ENCODE peak calls at places on chromosomes 3 and 15, in five cellular contexts. E is ureter, B is GM12865, Y is NCI-H187 treated with DMSO at 0.1 percent for 48 hours, O is amniotic stem cell. F is an unnamed sample.

GRCh38 chr3:4720316-4721075 is 227.3 kb downstream of the ITPR1 start:
- DNase-seq in E (peak; percentile 77), B (peak; percentile 48), Y (no peak), O (no peak), F (peak; percentile 88)

GRCh38 chr3:43254125-43254524 is 32.2 kb upstream of the SNRK start:
- DNase-seq in Y (no peak), O (no peak), B (no peak), E (no peak), F (no peak)

GRCh38 chr3:66789584-66790237 is 208.4 kb upstream of the KBTBD8 start:
- DNase-seq in Y (no peak), E (no peak), O (no peak), B (no peak), F (no peak)

GRCh38 chr3:156553705-156554356 is 1.1 kb downstream of the SSR3 start:
- DNase-seq in O (peak; percentile 72), E (no peak), B (peak; percentile 59), Y (no peak), F (no peak)

GRCh38 chr15:95793226-95793625 is 537.3 kb upstream of the NR2F2 start:
- DNase-seq in B (no peak), O (peak; percentile 63), Y (no peak), E (no peak), F (no peak)

GRCh38 chr3:4976109-4976508 is 3.1 kb upstream of the BHLHE40 start:
- DNase-seq in Y (no peak), E (no peak), O (no peak), B (peak; percentile 82), F (no peak)

GRCh38 chr3:42501681-42502428 is 588 bp upstream of the VIPR1 start:
- DNase-seq in B (peak; percentile 46), E (peak; percentile 67), O (no peak), Y (no peak), F (peak; percentile 80)

GRCh38 chr3:120090422-120090821 is 3.8 kb downstream of the GSK3B start:
- DNase-seq in B (no peak), E (no peak), Y (no peak), O (no peak), F (no peak)

GRCh38 chr15:41798607-41799487 is 24.6 kb downstream of the MAPKBP1 start:
- DNase-seq in E (no peak), Y (no peak), O (no peak), B (peak; percentile 31), F (no peak)

GRCh38 chr3:196499061-196499460 is 4.5 kb downstream of the RNF168 start:
- DNase-seq in Y (no peak), O (no peak), B (no peak), E (no peak), F (no peak)

GRCh38 chr3:101676219-101676764 is 640 bp downstream of the ZBTB11 start:
- DNase-seq in O (no peak), Y (no peak), E (peak; percentile 96), B (peak; percentile 98), F (peak; percentile 96)

F was measured in coronary artery.